ENCODE peak calls at places on chromosomes 7 and 10, in nine cellular contexts. One of them, this sample, is unnamed.

GRCh38 chr7:124652237-124652636 is 113.4 kb downstream of the GPR37 start:
- DNase-seq in transverse colon: no peak
- DNase-seq in astrocyte of the spinal cord: peak; percentile 37
- DNase-seq in colonic mucosa: no peak
- DNase-seq in cortex of kidney: no peak
- DNase-seq in CD8-positive, alpha-beta T cell: no peak
- DNase-seq in NCI-H748 treated with DMSO at 0.1 percent for 48 hours: no peak
- DNase-seq in choroid plexus epithelial cell: peak; percentile 23
- DNase-seq in heart right ventricle: no peak
- DNase-seq in this sample: no peak

GRCh38 chr7:129073738-129074137 is 18.8 kb upstream of the TNPO3 start:
- DNase-seq in transverse colon: no peak
- DNase-seq in astrocyte of the spinal cord: no peak
- DNase-seq in colonic mucosa: no peak
- DNase-seq in cortex of kidney: no peak
- DNase-seq in CD8-positive, alpha-beta T cell: no peak
- DNase-seq in NCI-H748 treated with DMSO at 0.1 percent for 48 hours: no peak
- DNase-seq in choroid plexus epithelial cell: no peak
- DNase-seq in heart right ventricle: no peak
- DNase-seq in this sample: no peak

GRCh38 chr7:92830532-92831110 is 5.8 kb downstream of the CDK6 start:
- DNase-seq in transverse colon: no peak
- DNase-seq in astrocyte of the spinal cord: no peak
- DNase-seq in colonic mucosa: no peak
- DNase-seq in cortex of kidney: no peak
- DNase-seq in CD8-positive, alpha-beta T cell: no peak
- DNase-seq in NCI-H748 treated with DMSO at 0.1 percent for 48 hours: no peak
- DNase-seq in choroid plexus epithelial cell: peak; percentile 28
- DNase-seq in heart right ventricle: no peak
- DNase-seq in this sample: no peak

GRCh38 chr7:157693071-157693520 is 356.3 kb downstream of the DNAJB6 start:
- DNase-seq in transverse colon: no peak
- DNase-seq in astrocyte of the spinal cord: no peak
- DNase-seq in colonic mucosa: no peak
- DNase-seq in cortex of kidney: no peak
- DNase-seq in CD8-positive, alpha-beta T cell: no peak
- DNase-seq in NCI-H748 treated with DMSO at 0.1 percent for 48 hours: no peak
- DNase-seq in choroid plexus epithelial cell: no peak
- DNase-seq in heart right ventricle: no peak
- DNase-seq in this sample: no peak

GRCh38 chr7:30068117-30068516 is 39.9 kb downstream of the PLEKHA8 start:
- DNase-seq in transverse colon: no peak
- DNase-seq in astrocyte of the spinal cord: peak; percentile 68
- DNase-seq in colonic mucosa: no peak
- DNase-seq in cortex of kidney: no peak
- DNase-seq in CD8-positive, alpha-beta T cell: no peak
- DNase-seq in NCI-H748 treated with DMSO at 0.1 percent for 48 hours: no peak
- DNase-seq in choroid plexus epithelial cell: peak; percentile 93
- DNase-seq in heart right ventricle: no peak
- DNase-seq in this sample: no peak

GRCh38 chr7:117323877-117324699 is 1.2 kb upstream of the WNT2 start:
- DNase-seq in transverse colon: no peak
- DNase-seq in astrocyte of the spinal cord: peak; percentile 55
- DNase-seq in colonic mucosa: no peak
- DNase-seq in cortex of kidney: no peak
- DNase-seq in CD8-positive, alpha-beta T cell: no peak
- DNase-seq in NCI-H748 treated with DMSO at 0.1 percent for 48 hours: no peak
- DNase-seq in choroid plexus epithelial cell: peak; percentile 35
- DNase-seq in heart right ventricle: peak; percentile 36
- DNase-seq in this sample: no peak

GRCh38 chr10:98436704-98437103 is 10.0 kb downstream of the HPS1 start:
- DNase-seq in transverse colon: no peak
- DNase-seq in astrocyte of the spinal cord: no peak
- DNase-seq in colonic mucosa: no peak
- DNase-seq in cortex of kidney: no peak
- DNase-seq in CD8-positive, alpha-beta T cell: no peak
- DNase-seq in NCI-H748 treated with DMSO at 0.1 percent for 48 hours: no peak
- DNase-seq in choroid plexus epithelial cell: no peak
- DNase-seq in heart right ventricle: no peak
- DNase-seq in this sample: no peak

GRCh38 chr10:69875856-69876255 is 74.2 kb downstream of the COL13A1 start:
- DNase-seq in transverse colon: no peak
- DNase-seq in astrocyte of the spinal cord: no peak
- DNase-seq in colonic mucosa: no peak
- DNase-seq in cortex of kidney: no peak
- DNase-seq in CD8-positive, alpha-beta T cell: no peak
- DNase-seq in NCI-H748 treated with DMSO at 0.1 percent for 48 hours: no peak
- DNase-seq in choroid plexus epithelial cell: no peak
- DNase-seq in heart right ventricle: no peak
- DNase-seq in this sample: no peak

GRCh38 chr7:105840981-105841749 is 35.2 kb downstream of the ATXN7L1 start:
- DNase-seq in transverse colon: no peak
- DNase-seq in astrocyte of the spinal cord: no peak
- DNase-seq in colonic mucosa: no peak
- DNase-seq in cortex of kidney: no peak
- DNase-seq in CD8-positive, alpha-beta T cell: no peak
- DNase-seq in NCI-H748 treated with DMSO at 0.1 percent for 48 hours: no peak
- DNase-seq in choroid plexus epithelial cell: no peak
- DNase-seq in heart right ventricle: no peak
- DNase-seq in this sample: no peak

GRCh38 chr7:158109364-158110033 is 478.1 kb downstream of the PTPRN2 start:
- DNase-seq in transverse colon: no peak
- DNase-seq in astrocyte of the spinal cord: no peak
- DNase-seq in colonic mucosa: no peak
- DNase-seq in cortex of kidney: no peak
- DNase-seq in CD8-positive, alpha-beta T cell: no peak
- DNase-seq in NCI-H748 treated with DMSO at 0.1 percent for 48 hours: no peak
- DNase-seq in choroid plexus epithelial cell: no peak
- DNase-seq in heart right ventricle: no peak
- DNase-seq in this sample: no peak

GRCh38 chr7:80659120-80660055 is 20.9 kb downstream of the CD36 start:
- DNase-seq in transverse colon: no peak
- DNase-seq in astrocyte of the spinal cord: peak; percentile 50
- DNase-seq in colonic mucosa: no peak
- DNase-seq in cortex of kidney: no peak
- DNase-seq in CD8-positive, alpha-beta T cell: no peak
- DNase-seq in NCI-H748 treated with DMSO at 0.1 percent for 48 hours: peak; percentile 48
- DNase-seq in choroid plexus epithelial cell: peak; percentile 75
- DNase-seq in heart right ventricle: no peak
- DNase-seq in this sample: no peak

GRCh38 chr10:70950062-70950461 is 61.7 kb upstream of the PCBD1 start:
- DNase-seq in transverse colon: no peak
- DNase-seq in astrocyte of the spinal cord: no peak
- DNase-seq in colonic mucosa: no peak
- DNase-seq in cortex of kidney: no peak
- DNase-seq in CD8-positive, alpha-beta T cell: no peak
- DNase-seq in NCI-H748 treated with DMSO at 0.1 percent for 48 hours: no peak
- DNase-seq in choroid plexus epithelial cell: no peak
- DNase-seq in heart right ventricle: no peak
- DNase-seq in this sample: no peak

GRCh38 chr7:158061884-158062656 is 525.6 kb downstream of the PTPRN2 start:
- DNase-seq in transverse colon: no peak
- DNase-seq in astrocyte of the spinal cord: no peak
- DNase-seq in colonic mucosa: no peak
- DNase-seq in cortex of kidney: no peak
- DNase-seq in CD8-positive, alpha-beta T cell: no peak
- DNase-seq in NCI-H748 treated with DMSO at 0.1 percent for 48 hours: no peak
- DNase-seq in choroid plexus epithelial cell: no peak
- DNase-seq in heart right ventricle: no peak
- DNase-seq in this sample: no peak

GRCh38 chr7:43458330-43458729 is 124.6 kb upstream of the STK17A start:
- DNase-seq in transverse colon: no peak
- DNase-seq in astrocyte of the spinal cord: no peak
- DNase-seq in colonic mucosa: no peak
- DNase-seq in cortex of kidney: no peak
- DNase-seq in CD8-positive, alpha-beta T cell: no peak
- DNase-seq in NCI-H748 treated with DMSO at 0.1 percent for 48 hours: no peak
- DNase-seq in choroid plexus epithelial cell: no peak
- DNase-seq in heart right ventricle: no peak
- DNase-seq in this sample: no peak

GRCh38 chr7:40717242-40717641 is 582.4 kb downstream of the SUGCT start:
- DNase-seq in transverse colon: peak; percentile 14
- DNase-seq in astrocyte of the spinal cord: peak; percentile 68
- DNase-seq in colonic mucosa: peak; percentile 39
- DNase-seq in cortex of kidney: no peak
- DNase-seq in CD8-positive, alpha-beta T cell: no peak
- DNase-seq in NCI-H748 treated with DMSO at 0.1 percent for 48 hours: peak; percentile 15
- DNase-seq in choroid plexus epithelial cell: peak; percentile 88
- DNase-seq in heart right ventricle: peak; percentile 58
- DNase-seq in this sample: peak; percentile 95

GRCh38 chr7:150972094-150972493 is 6.0 kb downstream of the KCNH2 start:
- DNase-seq in transverse colon: peak; percentile 69
- DNase-seq in astrocyte of the spinal cord: no peak
- DNase-seq in colonic mucosa: no peak
- DNase-seq in cortex of kidney: no peak
- DNase-seq in CD8-positive, alpha-beta T cell: no peak
- DNase-seq in NCI-H748 treated with DMSO at 0.1 percent for 48 hours: no peak
- DNase-seq in choroid plexus epithelial cell: no peak
- DNase-seq in heart right ventricle: peak; percentile 80
- DNase-seq in this sample: no peak

GRCh38 chr7:67729771-67730170 is 733.1 kb downstream of the TYW1 start:
- DNase-seq in transverse colon: no peak
- DNase-seq in astrocyte of the spinal cord: no peak
- DNase-seq in colonic mucosa: no peak
- DNase-seq in cortex of kidney: no peak
- DNase-seq in CD8-positive, alpha-beta T cell: no peak
- DNase-seq in NCI-H748 treated with DMSO at 0.1 percent for 48 hours: no peak
- DNase-seq in choroid plexus epithelial cell: no peak
- DNase-seq in heart right ventricle: no peak
- DNase-seq in this sample: no peak

GRCh38 chr7:154795437-154795836 is 207.5 kb downstream of the PAXIP1 start:
- DNase-seq in transverse colon: no peak
- DNase-seq in astrocyte of the spinal cord: no peak
- DNase-seq in colonic mucosa: no peak
- DNase-seq in cortex of kidney: no peak
- DNase-seq in CD8-positive, alpha-beta T cell: no peak
- DNase-seq in NCI-H748 treated with DMSO at 0.1 percent for 48 hours: no peak
- DNase-seq in choroid plexus epithelial cell: no peak
- DNase-seq in heart right ventricle: no peak
- DNase-seq in this sample: no peak

GRCh38 chr10:75788394-75789205 is 357.2 kb downstream of the LRMDA start:
- DNase-seq in transverse colon: no peak
- DNase-seq in astrocyte of the spinal cord: peak; percentile 14
- DNase-seq in colonic mucosa: peak; percentile 35
- DNase-seq in cortex of kidney: no peak
- DNase-seq in CD8-positive, alpha-beta T cell: no peak
- DNase-seq in NCI-H748 treated with DMSO at 0.1 percent for 48 hours: no peak
- DNase-seq in choroid plexus epithelial cell: peak; percentile 36
- DNase-seq in heart right ventricle: no peak
- DNase-seq in this sample: peak; percentile 60

GRCh38 chr10:31581741-31582323 is 262.8 kb downstream of the ZEB1 start:
- DNase-seq in transverse colon: no peak
- DNase-seq in astrocyte of the spinal cord: no peak
- DNase-seq in colonic mucosa: no peak
- DNase-seq in cortex of kidney: no peak
- DNase-seq in CD8-positive, alpha-beta T cell: no peak
- DNase-seq in NCI-H748 treated with DMSO at 0.1 percent for 48 hours: no peak
- DNase-seq in choroid plexus epithelial cell: no peak
- DNase-seq in heart right ventricle: peak; percentile 27
- DNase-seq in this sample: no peak

GRCh38 chr10:125064681-125065492 is 95.5 kb downstream of the CTBP2 start:
- DNase-seq in transverse colon: no peak
- DNase-seq in astrocyte of the spinal cord: peak; percentile 76
- DNase-seq in colonic mucosa: peak; percentile 55
- DNase-seq in cortex of kidney: no peak
- DNase-seq in CD8-positive, alpha-beta T cell: no peak
- DNase-seq in NCI-H748 treated with DMSO at 0.1 percent for 48 hours: no peak
- DNase-seq in choroid plexus epithelial cell: peak; percentile 78
- DNase-seq in heart right ventricle: no peak
- DNase-seq in this sample: no peak

GRCh38 chr7:80078159-80078731 is 56.4 kb upstream of the GNAI1 start:
- DNase-seq in transverse colon: no peak
- DNase-seq in astrocyte of the spinal cord: peak; percentile 45
- DNase-seq in colonic mucosa: no peak
- DNase-seq in cortex of kidney: no peak
- DNase-seq in CD8-positive, alpha-beta T cell: no peak
- DNase-seq in NCI-H748 treated with DMSO at 0.1 percent for 48 hours: no peak
- DNase-seq in choroid plexus epithelial cell: peak; percentile 66
- DNase-seq in heart right ventricle: no peak
- DNase-seq in this sample: no peak

GRCh38 chr10:62083868-62084267 is 182.4 kb downstream of the ARID5B start:
- DNase-seq in transverse colon: peak; percentile 42
- DNase-seq in astrocyte of the spinal cord: peak; percentile 80
- DNase-seq in colonic mucosa: peak; percentile 38
- DNase-seq in cortex of kidney: no peak
- DNase-seq in CD8-positive, alpha-beta T cell: no peak
- DNase-seq in NCI-H748 treated with DMSO at 0.1 percent for 48 hours: peak; percentile 65
- DNase-seq in choroid plexus epithelial cell: peak; percentile 91
- DNase-seq in heart right ventricle: peak; percentile 81
- DNase-seq in this sample: peak; percentile 68

This sample was measured in adrenal gland.